ENCODE peak calls at places on chromosomes 13 and 19, in nine cellular contexts. N is breast epithelium, E is GM12892, M is transverse colon, Q is upper lobe of left lung, H is stomach, F is vagina, I is HCT116, W is sigmoid colon. K is an unnamed sample.

GRCh38 chr13:113176292-113176691 is 17.8 kb downstream of the PROZ start:
- DNase-seq in N (no peak), E (no peak), M (peak), Q (no peak), H (no peak), F (no peak), I (no peak), W (no peak), K (no peak)

GRCh38 chr13:60274664-60275063 is 110.9 kb upstream of the DIAPH3 start:
- DNase-seq in N (no peak), E (no peak), M (no peak), Q (no peak), H (no peak), F (no peak), I (no peak), W (no peak), K (no peak)

GRCh38 chr13:72886272-72887062 is 104.5 kb downstream of the PIBF1 start:
- DNase-seq in N (no peak), E (no peak), M (no peak), Q (no peak), H (no peak), F (no peak), I (no peak), W (no peak), K (no peak)

GRCh38 chr19:49430678-49431329 is 5.6 kb downstream of the GFY start:
- DNase-seq in N (no peak), E (no peak), M (no peak), Q (no peak), H (no peak), F (no peak), I (no peak), W (no peak), K (no peak)

GRCh38 chr13:111872475-111873150 is 194.3 kb upstream of the SOX1 start:
- DNase-seq in N (no peak), E (no peak), M (no peak), Q (no peak), H (no peak), F (peak), I (no peak), W (no peak), K (no peak)

GRCh38 chr13:98207411-98207810 is 30.3 kb upstream of the RNF113B start:
- DNase-seq in N (no peak), E (no peak), M (no peak), Q (no peak), H (no peak), F (no peak), I (no peak), W (no peak), K (no peak)

GRCh38 chr19:14434157-14434501 is 1.0 kb downstream of the PKN1 start:
- DNase-seq in N (no peak), E (no peak), M (no peak), Q (no peak), H (peak), F (no peak), I (no peak), W (no peak), K (no peak)

GRCh38 chr13:49807681-49808080 is 15.2 kb upstream of the KPNA3 start:
- DNase-seq in N (no peak), E (no peak), M (no peak), Q (no peak), H (no peak), F (no peak), I (no peak), W (no peak), K (no peak)

GRCh38 chr19:42420055-42420544 is 7.1 kb downstream of the LIPE start:
- DNase-seq in N (no peak), E (peak), M (peak), Q (no peak), H (peak), F (no peak), I (peak), W (peak), K (peak)

GRCh38 chr13:44050450-44051063 is 170.9 kb downstream of the LACC1 start:
- DNase-seq in N (no peak), E (no peak), M (no peak), Q (no peak), H (no peak), F (no peak), I (peak), W (no peak), K (peak)

GRCh38 chr19:2270157-2270571 is 11.8 kb downstream of the PEAK3 start:
- DNase-seq in N (no peak), E (no peak), M (peak), Q (no peak), H (no peak), F (no peak), I (no peak), W (peak), K (no peak)

GRCh38 chr19:30543243-30543945 is 171.2 kb downstream of the ZNF536 start:
- DNase-seq in N (no peak), E (no peak), M (no peak), Q (no peak), H (no peak), F (no peak), I (no peak), W (no peak), K (no peak)

GRCh38 chr13:62193919-62194318 is 778.3 kb upstream of the PCDH20 start:
- DNase-seq in N (no peak), E (no peak), M (no peak), Q (no peak), H (no peak), F (no peak), I (no peak), W (no peak), K (no peak)

GRCh38 chr13:42762917-42763316 is 18.5 kb upstream of the FAM216B start:
- DNase-seq in N (no peak), E (no peak), M (no peak), Q (no peak), H (no peak), F (no peak), I (no peak), W (no peak), K (no peak)

GRCh38 chr13:73782781-73783180 is 351.4 kb downstream of the KLF12 start:
- DNase-seq in N (no peak), E (no peak), M (no peak), Q (no peak), H (no peak), F (no peak), I (no peak), W (no peak), K (no peak)

GRCh38 chr19:53808710-53809125 is 15.4 kb downstream of the NLRP12 start:
- DNase-seq in N (no peak), E (no peak), M (no peak), Q (no peak), H (no peak), F (no peak), I (peak), W (no peak), K (no peak)

GRCh38 chr13:32150794-32151193 is 119.2 kb downstream of the FRY start:
- DNase-seq in N (peak), E (no peak), M (peak), Q (peak), H (no peak), F (no peak), I (no peak), W (peak), K (no peak)

GRCh38 chr13:91133941-91134772 is 213.3 kb upstream of the MIR17HG start:
- DNase-seq in N (peak), E (no peak), M (peak), Q (peak), H (peak), F (no peak), I (peak), W (no peak), K (no peak)

GRCh38 chr13:95540848-95541247 is 11.7 kb upstream of the CLDN10 start:
- DNase-seq in N (no peak), E (no peak), M (no peak), Q (peak), H (no peak), F (no peak), I (no peak), W (no peak), K (no peak)

GRCh38 chr13:51861728-51862300 is at the start of gene CCDC70:
- DNase-seq in N (no peak), E (no peak), M (no peak), Q (no peak), H (no peak), F (no peak), I (no peak), W (no peak), K (no peak)

DNA sequence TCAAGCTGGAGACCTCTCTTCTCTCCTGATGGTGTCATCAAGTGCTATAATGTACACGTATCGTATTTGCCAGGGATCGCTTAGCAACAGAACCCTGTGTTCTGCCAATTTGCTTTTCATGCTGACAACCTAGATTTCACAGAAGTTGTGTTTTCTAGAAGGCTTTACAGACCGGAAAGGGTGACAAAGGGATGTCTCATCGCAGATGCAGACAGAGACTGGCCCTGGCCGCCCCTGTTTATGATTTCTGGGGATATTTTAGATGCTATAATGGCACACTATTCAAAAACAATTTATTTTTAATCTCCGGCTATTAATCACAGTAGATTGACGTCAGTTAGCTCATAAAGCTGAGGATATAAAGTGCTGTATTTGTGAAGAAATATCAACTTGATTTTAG is 291.4 kb downstream of the IRS2 start:
- DNase-seq in N (no peak), E (no peak), M (no peak), Q (no peak), H (no peak), F (no peak), I (no peak), W (no peak), K (no peak)
- TF ChIP-seq POLR2AphosphoS5 in N (no peak), E (no peak), M (no peak), Q (no peak), H (no peak), F (no peak), I (no peak), W (no peak), K (no peak)

GRCh38 chr19:799076-799881 is 2.0 kb downstream of the PTBP1 start:
- DNase-seq in N (no peak), E (no peak), M (peak), Q (no peak), H (no peak), F (no peak), I (no peak), W (no peak), K (no peak)

GRCh38 chr19:798415-799075 is 1.3 kb downstream of the PTBP1 start:
- DNase-seq in N (no peak), E (no peak), M (peak), Q (no peak), H (no peak), F (no peak), I (no peak), W (no peak), K (peak)

GRCh38 chr19:796692-797527 is at the start of gene PTBP1:
- DNase-seq in N (peak), E (peak), M (peak), Q (peak), H (peak), F (peak), I (peak), W (peak), K (peak)

GRCh38 chr19:795691-796581 is 1.3 kb upstream of the PTBP1 start:
- DNase-seq in N (no peak), E (no peak), M (no peak), Q (no peak), H (no peak), F (no peak), I (no peak), W (no peak), K (no peak)

GRCh38 chr19:797528-798414 is 519 bp downstream of the PTBP1 start:
- DNase-seq in N (peak), E (peak), M (peak), Q (peak), H (peak), F (no peak), I (peak), W (peak), K (peak)
- TF ChIP-seq POLR2A in N (no peak), E (peak), M (peak), Q (peak), H (no peak), F (no peak), I (no peak), W (no peak), K (no peak)

GRCh38 chr19:10092648-10093294 is 6.7 kb downstream of the SHFL start:
- DNase-seq in N (no peak), E (no peak), M (no peak), Q (no peak), H (no peak), F (no peak), I (no peak), W (no peak), K (no peak)

GRCh38 chr19:10095622-10095947 is 6.9 kb downstream of the ANGPTL6 start:
- DNase-seq in N (no peak), E (peak), M (no peak), Q (no peak), H (no peak), F (no peak), I (no peak), W (no peak), K (no peak)

GRCh38 chr19:10096615-10096963 is 5.9 kb downstream of the ANGPTL6 start:
- DNase-seq in N (no peak), E (no peak), M (peak), Q (no peak), H (no peak), F (no peak), I (no peak), W (no peak), K (no peak)

GRCh38 chr19:10093295-10094186 is 7.4 kb downstream of the SHFL start:
- DNase-seq in N (no peak), E (no peak), M (no peak), Q (no peak), H (no peak), F (no peak), I (no peak), W (no peak), K (no peak)

GRCh38 chr19:10095948-10096614 is 6.4 kb downstream of the ANGPTL6 start:
- DNase-seq in N (peak), E (peak), M (peak), Q (peak), H (peak), F (no peak), I (peak), W (peak), K (peak)
- TF ChIP-seq POLR2AphosphoS5 in N (no peak), E (no peak), M (peak), Q (no peak), H (peak), F (no peak), I (peak), W (peak), K (no peak)

DNA sequence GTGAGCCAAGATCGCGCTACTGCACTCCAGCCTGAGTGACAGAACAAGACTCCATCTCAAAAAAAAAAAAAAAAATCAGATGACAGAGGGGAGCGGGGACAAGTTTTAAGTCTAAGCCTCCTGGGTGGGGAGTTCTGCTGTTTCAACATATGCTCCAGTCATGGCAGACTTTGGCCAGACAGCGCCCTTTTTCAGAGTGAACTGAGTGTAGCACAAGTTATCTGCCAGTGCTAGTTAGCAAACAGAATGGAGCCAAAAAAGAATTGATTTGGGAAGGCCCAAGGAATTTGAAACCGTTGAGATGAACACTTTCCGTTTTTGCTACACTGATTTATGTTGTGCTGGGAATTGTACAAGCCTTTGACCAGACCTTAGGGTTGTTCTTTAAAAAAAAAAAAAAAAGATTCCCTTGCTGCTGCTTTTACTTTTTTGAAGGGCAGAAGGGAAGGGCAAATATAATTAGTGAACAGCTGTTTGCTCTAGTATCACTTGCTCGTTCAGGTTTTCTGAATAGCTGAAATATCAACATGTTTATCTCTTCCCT is 5.7 kb downstream of the ACTN4 start:
- DNase-seq in N (no peak), E (no peak), M (peak), Q (peak), H (peak), F (no peak), I (no peak), W (peak), K (no peak)
- TF ChIP-seq POLR2A in N (no peak), E (no peak), M (peak), Q (no peak), H (no peak), F (no peak), I (no peak), W (no peak), K (no peak)

GRCh38 chr13:94272038-94272437 is 207.4 kb downstream of the DCT start:
- DNase-seq in N (no peak), E (no peak), M (no peak), Q (no peak), H (no peak), F (no peak), I (no peak), W (no peak), K (no peak)
- TF ChIP-seq POLR2AphosphoS5 in N (no peak), E (no peak), M (no peak), Q (no peak), H (no peak), F (no peak), I (no peak), W (no peak), K (no peak)

GRCh38 chr19:4272894-4273293 is 6.2 kb upstream of the SHD start:
- DNase-seq in N (no peak), E (no peak), M (no peak), Q (no peak), H (no peak), F (no peak), I (no peak), W (no peak), K (no peak)
- TF ChIP-seq POLR2A in N (no peak), E (no peak), M (no peak), Q (no peak), H (no peak), F (no peak), I (no peak), W (no peak), K (no peak)

GRCh38 chr19:38606131-38606530 is 11.6 kb downstream of the MAP4K1 start:
- DNase-seq in N (no peak), E (no peak), M (no peak), Q (no peak), H (no peak), F (no peak), I (no peak), W (no peak), K (no peak)
- TF ChIP-seq POLR2AphosphoS5 in N (no peak), E (no peak), M (no peak), Q (no peak), H (no peak), F (no peak), I (no peak), W (no peak), K (no peak)

GRCh38 chr13:37910790-37911189 is 41.2 kb upstream of the TRPC4 start:
- DNase-seq in N (no peak), E (no peak), M (no peak), Q (no peak), H (no peak), F (no peak), I (no peak), W (no peak), K (no peak)

GRCh38 chr13:37906880-37907279 is 37.3 kb upstream of the TRPC4 start:
- DNase-seq in N (no peak), E (no peak), M (no peak), Q (no peak), H (no peak), F (no peak), I (no peak), W (no peak), K (no peak)

GRCh38 chr13:37899753-37900152 is 30.2 kb upstream of the TRPC4 start:
- DNase-seq in N (no peak), E (no peak), M (no peak), Q (no peak), H (no peak), F (no peak), I (no peak), W (no peak), K (no peak)

GRCh38 chr13:37905736-37906135 is 36.2 kb upstream of the TRPC4 start:
- DNase-seq in N (no peak), E (no peak), M (no peak), Q (no peak), H (no peak), F (no peak), I (no peak), W (no peak), K (no peak)
- TF ChIP-seq POLR2A in N (no peak), E (no peak), M (no peak), Q (no peak), H (no peak), F (no peak), I (no peak), W (no peak), K (no peak)

K was measured in GM12891.